ENCODE peak calls at places on chromosome 1, in six cellular contexts. One of them, this sample, is unnamed.

GRCh38 chr1:165896277-165896676 is 68.9 kb downstream of the UCK2 start:
- DNase-seq in naive thymus-derived CD8-positive, alpha-beta T cell: no peak
- DNase-seq in HCEC 1CT: peak
- DNase-seq in astrocyte of the spinal cord: peak
- DNase-seq in nephron progenitor cell: no peak
- DNase-seq in HFFc6: peak
- DNase-seq in this sample: no peak

GRCh38 chr1:109769335-109770078 is 5.8 kb upstream of the EPS8L3 start:
- DNase-seq in naive thymus-derived CD8-positive, alpha-beta T cell: no peak
- DNase-seq in HCEC 1CT: peak
- DNase-seq in astrocyte of the spinal cord: peak
- DNase-seq in HFFc6: peak
- DNase-seq in nephron progenitor cell: no peak
- DNase-seq in this sample: no peak

GRCh38 chr1:162130308-162130707 is 60.8 kb downstream of the NOS1AP start:
- DNase-seq in HFFc6: no peak
- DNase-seq in astrocyte of the spinal cord: no peak
- DNase-seq in HCEC 1CT: no peak
- DNase-seq in nephron progenitor cell: no peak
- DNase-seq in naive thymus-derived CD8-positive, alpha-beta T cell: no peak
- DNase-seq in this sample: no peak

GRCh38 chr1:99634971-99635624 is 10.8 kb upstream of the PALMD start:
- DNase-seq in naive thymus-derived CD8-positive, alpha-beta T cell: no peak
- DNase-seq in astrocyte of the spinal cord: peak
- DNase-seq in nephron progenitor cell: no peak
- DNase-seq in HCEC 1CT: no peak
- DNase-seq in HFFc6: no peak
- DNase-seq in this sample: no peak

GRCh38 chr1:19665456-19666138 is 922 bp downstream of the HTR6 start:
- DNase-seq in HFFc6: no peak
- DNase-seq in nephron progenitor cell: peak
- DNase-seq in astrocyte of the spinal cord: no peak
- DNase-seq in HCEC 1CT: no peak
- DNase-seq in naive thymus-derived CD8-positive, alpha-beta T cell: no peak
- DNase-seq in this sample: no peak

GRCh38 chr1:203742446-203742845 is 22.5 kb upstream of the LAX1 start:
- DNase-seq in naive thymus-derived CD8-positive, alpha-beta T cell: no peak
- DNase-seq in HCEC 1CT: peak
- DNase-seq in nephron progenitor cell: no peak
- DNase-seq in astrocyte of the spinal cord: no peak
- DNase-seq in HFFc6: no peak
- DNase-seq in this sample: no peak

GRCh38 chr1:90358448-90358847 is 358.7 kb downstream of the BARHL2 start:
- DNase-seq in naive thymus-derived CD8-positive, alpha-beta T cell: no peak
- DNase-seq in astrocyte of the spinal cord: no peak
- DNase-seq in nephron progenitor cell: no peak
- DNase-seq in HFFc6: no peak
- DNase-seq in HCEC 1CT: no peak
- DNase-seq in this sample: no peak

GRCh38 chr1:7266561-7266960 is 481.3 kb downstream of the CAMTA1 start:
- DNase-seq in astrocyte of the spinal cord: no peak
- DNase-seq in HCEC 1CT: no peak
- DNase-seq in HFFc6: no peak
- DNase-seq in nephron progenitor cell: no peak
- DNase-seq in naive thymus-derived CD8-positive, alpha-beta T cell: no peak
- DNase-seq in this sample: no peak